ENCODE peak calls at places on chromosomes 12 and 14, in seven cellular contexts. One of them, this sample, is unnamed.

GRCh38 chr14:59278111-59278510 is 89.6 kb downstream of the DAAM1 start:
- DNase-seq in T47D: no peak
- DNase-seq in H1: no peak
- DNase-seq in K562: peak
- DNase-seq in GM12878: no peak
- DNase-seq in HCT116: peak
- DNase-seq in SK-N-SH: no peak
- DNase-seq in this sample: peak

GRCh38 chr14:35336171-35337073 is 44.2 kb downstream of the PSMA6 start:
- DNase-seq in T47D: peak
- DNase-seq in GM12878: no peak
- DNase-seq in K562: peak
- DNase-seq in H1: peak
- DNase-seq in SK-N-SH: peak
- DNase-seq in HCT116: no peak
- DNase-seq in this sample: peak

GRCh38 chr12:104242546-104243206 is 27.1 kb downstream of the TXNRD1 start:
- DNase-seq in GM12878: no peak
- DNase-seq in HCT116: no peak
- DNase-seq in T47D: no peak
- DNase-seq in SK-N-SH: no peak
- DNase-seq in H1: no peak
- DNase-seq in K562: no peak
- DNase-seq in this sample: no peak

GRCh38 chr12:99758997-99759396 is 111.4 kb downstream of the GARIN6 start:
- DNase-seq in H1: no peak
- DNase-seq in HCT116: no peak
- DNase-seq in T47D: no peak
- DNase-seq in SK-N-SH: no peak
- DNase-seq in GM12878: no peak
- DNase-seq in K562: no peak
- DNase-seq in this sample: no peak

GRCh38 chr14:101857226-101857625 is 95.7 kb downstream of the PPP2R5C start:
- DNase-seq in SK-N-SH: no peak
- DNase-seq in HCT116: peak
- DNase-seq in H1: no peak
- DNase-seq in GM12878: no peak
- DNase-seq in T47D: no peak
- DNase-seq in K562: peak
- DNase-seq in this sample: no peak

GRCh38 chr12:128387811-128388422 is 120.9 kb downstream of the TMEM132C start:
- DNase-seq in T47D: peak
- DNase-seq in SK-N-SH: peak
- DNase-seq in H1: peak
- DNase-seq in GM12878: no peak
- DNase-seq in HCT116: no peak
- DNase-seq in K562: peak
- DNase-seq in this sample: peak

GRCh38 chr14:76313303-76313702 is 62.6 kb upstream of the ESRRB start:
- DNase-seq in T47D: no peak
- DNase-seq in K562: no peak
- DNase-seq in HCT116: no peak
- DNase-seq in GM12878: no peak
- DNase-seq in H1: no peak
- DNase-seq in SK-N-SH: no peak
- DNase-seq in this sample: no peak

GRCh38 chr12:20024194-20024593 is 344.1 kb upstream of the PDE3A start:
- DNase-seq in H1: no peak
- DNase-seq in SK-N-SH: no peak
- DNase-seq in GM12878: no peak
- DNase-seq in HCT116: no peak
- DNase-seq in K562: no peak
- DNase-seq in T47D: no peak
- DNase-seq in this sample: no peak

GRCh38 chr12:107369006-107369405 is 275.7 kb upstream of the CRY1 start:
- DNase-seq in K562: no peak
- DNase-seq in HCT116: no peak
- DNase-seq in H1: no peak
- DNase-seq in GM12878: no peak
- DNase-seq in SK-N-SH: no peak
- DNase-seq in T47D: no peak
- DNase-seq in this sample: no peak

GRCh38 chr12:112843272-112843671 is 51.7 kb downstream of the RPH3A start:
- DNase-seq in K562: no peak
- DNase-seq in SK-N-SH: peak
- DNase-seq in GM12878: no peak
- DNase-seq in T47D: no peak
- DNase-seq in HCT116: no peak
- DNase-seq in H1: no peak
- DNase-seq in this sample: no peak

DNA sequence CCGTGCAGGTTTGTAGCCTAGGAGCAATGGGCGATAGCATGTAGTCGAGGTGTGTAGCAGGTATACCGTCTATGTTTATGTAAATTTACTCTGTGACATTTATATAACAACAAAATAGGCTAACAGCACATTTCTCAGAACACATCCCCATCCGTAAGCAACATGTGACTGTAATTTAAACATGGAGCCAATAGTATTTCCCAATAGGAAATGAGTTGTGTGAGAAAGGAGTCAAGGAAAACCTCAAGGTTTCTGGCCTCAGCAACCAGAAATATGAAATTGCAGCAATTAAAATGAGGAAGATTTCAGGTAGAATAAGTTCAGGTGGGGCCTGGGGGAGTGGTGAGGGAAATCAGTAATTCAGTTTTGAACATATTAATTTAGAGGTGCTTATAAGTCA is 136.0 kb downstream of the MSRB3 start:
- DNase-seq in SK-N-SH: no peak
- DNase-seq in K562: no peak
- DNase-seq in T47D: no peak
- DNase-seq in H1: no peak
- DNase-seq in HCT116: no peak
- DNase-seq in GM12878: no peak
- DNase-seq in this sample: no peak
- TF ChIP-seq JUND in SK-N-SH: no peak
- TF ChIP-seq JUND in K562: no peak
- TF ChIP-seq JUND in T47D: no peak
- TF ChIP-seq JUND in H1: no peak
- TF ChIP-seq JUND in HCT116: no peak
- TF ChIP-seq JUND in GM12878: no peak
- TF ChIP-seq JUND in this sample: no peak

DNA sequence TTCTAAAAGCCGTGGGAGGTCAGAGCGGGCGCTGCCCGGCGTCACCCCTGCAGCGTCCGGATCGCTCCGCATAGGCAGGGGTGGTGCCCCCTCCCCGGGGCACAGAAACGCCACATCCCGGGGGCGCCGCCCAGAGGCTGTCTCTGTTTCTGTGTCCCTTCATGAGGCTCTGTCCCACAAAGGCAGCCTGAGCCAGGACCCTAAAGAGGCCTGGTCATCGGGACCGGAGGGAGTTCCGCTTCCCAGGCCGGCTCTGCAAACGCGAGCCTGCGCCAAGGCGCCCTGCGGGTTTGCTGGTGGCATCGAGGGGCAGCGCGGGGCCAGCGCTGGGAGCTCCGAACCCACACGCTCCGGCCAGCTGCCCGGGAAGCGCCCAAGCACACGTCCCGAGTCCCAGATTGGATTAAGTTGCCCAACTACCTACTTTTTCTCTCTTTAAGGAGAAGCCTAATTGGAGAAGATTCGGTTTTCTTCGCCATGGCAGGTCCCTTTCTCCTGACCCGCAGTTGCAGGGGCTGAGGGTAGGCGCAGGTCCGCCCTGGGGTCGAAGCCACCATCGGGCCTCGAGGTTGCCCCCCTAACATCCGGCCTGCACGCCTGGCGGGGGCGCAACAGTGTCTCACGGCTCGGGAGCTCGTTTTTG is 421.7 kb downstream of the VRK1 start:
- DNase-seq in T47D: no peak
- DNase-seq in SK-N-SH: peak
- DNase-seq in GM12878: no peak
- DNase-seq in K562: no peak
- DNase-seq in H1: peak
- DNase-seq in HCT116: no peak
- DNase-seq in this sample: no peak
- TF ChIP-seq JUND in T47D: no peak
- TF ChIP-seq JUND in SK-N-SH: no peak
- TF ChIP-seq JUND in GM12878: no peak
- TF ChIP-seq JUND in K562: no peak
- TF ChIP-seq JUND in H1: no peak
- TF ChIP-seq JUND in HCT116: no peak
- TF ChIP-seq JUND in this sample: no peak

DNA sequence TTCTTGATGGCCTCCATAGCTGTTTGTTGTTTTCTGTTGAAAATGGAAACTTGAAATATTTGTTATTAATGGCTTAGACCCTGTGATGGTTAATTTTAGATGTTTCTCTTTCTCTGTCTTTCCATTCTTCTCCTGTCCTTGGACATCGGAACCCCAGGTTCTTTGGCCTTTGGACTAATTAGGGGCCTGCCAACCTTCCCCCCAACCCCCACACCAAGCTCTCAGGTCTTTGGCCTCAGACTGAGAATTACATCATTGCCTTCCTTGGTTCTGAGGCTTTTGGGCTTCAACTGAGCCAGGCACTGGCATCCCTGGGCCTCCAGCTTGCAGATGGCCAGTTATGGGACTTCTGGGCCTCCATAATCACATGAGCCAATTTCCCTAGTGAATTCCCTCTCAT is 71.6 kb downstream of the FGD4 start:
- DNase-seq in SK-N-SH: no peak
- DNase-seq in H1: no peak
- DNase-seq in T47D: no peak
- DNase-seq in HCT116: no peak
- DNase-seq in K562: no peak
- DNase-seq in GM12878: no peak
- DNase-seq in this sample: no peak
- TF ChIP-seq JUND in SK-N-SH: no peak
- TF ChIP-seq JUND in H1: no peak
- TF ChIP-seq JUND in T47D: no peak
- TF ChIP-seq JUND in HCT116: no peak
- TF ChIP-seq JUND in K562: no peak
- TF ChIP-seq JUND in GM12878: no peak
- TF ChIP-seq JUND in this sample: no peak

DNA sequence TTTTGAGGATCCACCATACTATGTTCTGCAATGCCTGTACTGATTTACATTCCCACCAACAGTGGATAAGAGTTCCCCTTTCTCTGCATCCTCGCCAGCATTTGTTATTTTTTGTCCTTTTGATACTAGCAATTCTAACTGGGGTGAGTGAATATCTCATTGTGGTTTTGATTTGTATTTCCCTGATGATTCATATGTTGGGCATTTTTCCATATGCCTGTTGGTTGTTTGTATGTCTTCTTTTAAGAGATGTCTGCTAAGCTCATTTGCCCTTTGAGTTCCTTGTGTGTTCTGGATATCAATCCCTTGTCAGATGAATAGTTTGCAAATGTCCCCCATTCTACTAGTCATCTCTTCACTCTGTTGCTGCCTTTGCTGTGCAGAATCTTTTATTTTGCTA is 49.0 kb upstream of the MSRB3 start:
- DNase-seq in T47D: no peak
- DNase-seq in SK-N-SH: no peak
- DNase-seq in GM12878: no peak
- DNase-seq in K562: no peak
- DNase-seq in HCT116: no peak
- DNase-seq in H1: no peak
- DNase-seq in this sample: no peak
- TF ChIP-seq JUND in T47D: no peak
- TF ChIP-seq JUND in SK-N-SH: peak
- TF ChIP-seq JUND in GM12878: no peak
- TF ChIP-seq JUND in K562: no peak
- TF ChIP-seq JUND in HCT116: no peak
- TF ChIP-seq JUND in H1: no peak
- TF ChIP-seq JUND in this sample: no peak

DNA sequence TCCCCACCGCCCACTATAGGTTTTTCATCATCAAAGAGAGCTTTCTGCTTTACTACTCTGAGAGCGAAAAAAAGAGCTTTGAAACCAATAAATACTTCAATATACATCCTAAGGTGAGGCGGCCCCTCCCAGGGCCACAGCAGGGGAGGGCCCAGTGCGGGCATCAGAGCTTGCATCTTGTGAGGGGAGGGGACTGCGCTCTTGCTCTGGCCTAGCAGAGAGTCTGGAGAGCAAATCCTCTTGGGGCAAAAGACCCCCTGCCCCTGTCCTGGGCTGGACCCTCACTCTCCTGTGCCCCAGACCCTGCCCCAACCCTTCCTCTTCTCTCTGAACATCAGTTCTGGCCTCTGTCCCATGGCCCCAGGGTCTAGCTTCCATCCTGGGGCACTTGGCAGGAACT is 15.6 kb downstream of the PLEKHD1 start:
- DNase-seq in H1: no peak
- DNase-seq in GM12878: no peak
- DNase-seq in T47D: no peak
- DNase-seq in SK-N-SH: no peak
- DNase-seq in K562: no peak
- DNase-seq in HCT116: no peak
- DNase-seq in this sample: no peak
- TF ChIP-seq JUND in H1: no peak
- TF ChIP-seq JUND in GM12878: no peak
- TF ChIP-seq JUND in T47D: no peak
- TF ChIP-seq JUND in SK-N-SH: no peak
- TF ChIP-seq JUND in K562: no peak
- TF ChIP-seq JUND in HCT116: no peak
- TF ChIP-seq JUND in this sample: no peak

GRCh38 chr14:95531473-95531872 is 3.4 kb upstream of the GLRX5 start:
- DNase-seq in SK-N-SH: no peak
- DNase-seq in K562: peak
- DNase-seq in HCT116: no peak
- DNase-seq in T47D: no peak
- DNase-seq in H1: no peak
- DNase-seq in GM12878: no peak
- DNase-seq in this sample: no peak
- TF ChIP-seq JUND in SK-N-SH: no peak
- TF ChIP-seq JUND in K562: no peak
- TF ChIP-seq JUND in HCT116: no peak
- TF ChIP-seq JUND in T47D: no peak
- TF ChIP-seq JUND in H1: no peak
- TF ChIP-seq JUND in GM12878: no peak
- TF ChIP-seq JUND in this sample: no peak

GRCh38 chr14:71721791-71722190 is 210.4 kb upstream of the RGS6 start:
- DNase-seq in K562: no peak
- DNase-seq in GM12878: no peak
- DNase-seq in HCT116: no peak
- DNase-seq in H1: no peak
- DNase-seq in SK-N-SH: no peak
- DNase-seq in T47D: no peak
- DNase-seq in this sample: no peak
- TF ChIP-seq JUND in K562: no peak
- TF ChIP-seq JUND in GM12878: no peak
- TF ChIP-seq JUND in HCT116: no peak
- TF ChIP-seq JUND in H1: no peak
- TF ChIP-seq JUND in SK-N-SH: no peak
- TF ChIP-seq JUND in T47D: no peak
- TF ChIP-seq JUND in this sample: no peak

This sample was measured in HepG2.